ENCODE peak calls at places on chromosomes 16 and 17, in eight cellular contexts. A is fibroblast of mammary gland; N is T47D; R is GM13977; Y is dermis blood vessel endothelial cell; V is upper lobe of right lung; J is M059J; F is CD4-positive, alpha-beta T cell. L is an unnamed sample.

GRCh38 chr16:85918436-85918835 is 19.5 kb downstream of the IRF8 start:
- DNase-seq in V (no peak), N (no peak), J (no peak), A (no peak), R (no peak), F (no peak), Y (no peak), L (no peak)

GRCh38 chr17:67995568-67996191 is 589 bp downstream of the C17orf58 start:
- DNase-seq in N (no peak), Y (no peak), V (no peak), A (peak; percentile 14), R (peak; percentile 51), F (no peak), J (peak; percentile 20), L (no peak)

GRCh38 chr17:75473246-75473645 is 16.8 kb downstream of the TMEM94 start:
- DNase-seq in N (no peak), J (no peak), F (no peak), V (no peak), A (no peak), Y (no peak), R (no peak), L (no peak)

GRCh38 chr16:25730396-25730795 is 38.6 kb downstream of the HS3ST4 start:
- DNase-seq in Y (no peak), J (no peak), F (no peak), N (no peak), R (no peak), V (no peak), A (no peak), L (no peak)

GRCh38 chr16:53826658-53827057 is 122.7 kb downstream of the FTO start:
- DNase-seq in J (no peak), V (no peak), A (no peak), F (no peak), N (no peak), R (no peak), Y (no peak), L (no peak)

GRCh38 chr17:3514873-3515272 is 39.1 kb downstream of the ASPA start:
- DNase-seq in N (no peak), F (no peak), Y (no peak), R (no peak), J (no peak), V (no peak), A (no peak), L (no peak)

GRCh38 chr17:82866521-82867214 is 26.8 kb upstream of the ZNF750 start:
- DNase-seq in A (peak; percentile 89), V (no peak), Y (peak; percentile 94), F (no peak), R (no peak), N (no peak), J (peak; percentile 18), L (peak; percentile 94)

GRCh38 chr16:24717411-24717810 is 12.0 kb upstream of the TNRC6A start:
- DNase-seq in N (no peak), V (no peak), Y (no peak), R (no peak), J (peak; percentile 82), A (peak; percentile 34), F (no peak), L (peak; percentile 53)

GRCh38 chr17:37488607-37489196 is 989 bp upstream of the DUSP14 start:
- DNase-seq in V (peak; percentile 89), Y (peak; percentile 93), F (peak; percentile 63), J (peak; percentile 98), N (peak; percentile 83), A (peak; percentile 98), R (peak; percentile 54), L (peak; percentile 97)

GRCh38 chr17:40448213-40448638 is 5.0 kb downstream of the IGFBP4 start:
- DNase-seq in V (no peak), J (no peak), R (no peak), A (peak; percentile 67), F (no peak), Y (peak; percentile 39), N (no peak), L (peak; percentile 23)

GRCh38 chr17:77372444-77373297 is 231.9 kb downstream of the SEC14L1 start:
- DNase-seq in F (peak; percentile 69), J (peak; percentile 45), R (peak; percentile 90), V (peak; percentile 90), A (peak; percentile 81), Y (peak; percentile 60), N (no peak), L (peak; percentile 87)

GRCh38 chr16:57634171-57634570 is 5.7 kb downstream of the ADGRG1 start:
- DNase-seq in F (no peak), A (peak; percentile 31), Y (peak; percentile 33), N (no peak), V (no peak), J (peak; percentile 92), R (no peak), L (peak; percentile 54)

GRCh38 chr17:13749566-13750235 is 148.0 kb upstream of the HS3ST3A1 start:
- DNase-seq in A (no peak), F (no peak), V (no peak), N (no peak), R (no peak), Y (no peak), J (no peak), L (no peak)

GRCh38 chr16:50244504-50245416 is 21.6 kb upstream of the ADCY7 start:
- DNase-seq in A (peak; percentile 18), F (no peak), Y (no peak), R (no peak), J (no peak), N (no peak), V (no peak), L (no peak)

GRCh38 chr16:11511328-11511727 is 75.4 kb downstream of the LITAF start:
- DNase-seq in J (no peak), V (no peak), N (no peak), A (no peak), F (no peak), R (no peak), Y (no peak), L (no peak)

GRCh38 chr17:76585649-76586593 is at the start of gene ST6GALNAC2:
- DNase-seq in Y (peak; percentile 70), J (peak; percentile 75), N (peak; percentile 76), A (no peak), F (no peak), V (peak; percentile 95), R (no peak), L (no peak)

GRCh38 chr17:1612400-1612799 is 16.2 kb downstream of the SLC43A2 start:
- DNase-seq in F (no peak), V (no peak), Y (peak; percentile 73), J (no peak), N (no peak), R (no peak), A (no peak), L (no peak)

GRCh38 chr17:9893606-9894005 is 11.5 kb downstream of the RCVRN start:
- DNase-seq in A (peak; percentile 66), R (no peak), N (no peak), F (no peak), V (no peak), J (peak; percentile 80), Y (no peak), L (peak; percentile 42)

GRCh38 chr16:66578596-66579531 is at the start of gene CMTM2:
- DNase-seq in Y (peak; percentile 46), R (peak; percentile 29), A (no peak), J (no peak), F (no peak), V (no peak), N (no peak), L (no peak)

GRCh38 chr17:68101992-68102758 is 66.6 kb downstream of the KPNA2 start:
- DNase-seq in R (no peak), N (peak; percentile 35), J (peak; percentile 18), F (peak; percentile 47), V (no peak), Y (peak; percentile 22), A (no peak), L (no peak)

GRCh38 chr16:88941933-88942909 is 34.8 kb downstream of the CBFA2T3 start:
- DNase-seq in N (peak; percentile 94), R (peak; percentile 95), F (peak; percentile 70), A (no peak), Y (peak; percentile 50), J (no peak), V (no peak), L (no peak)

GRCh38 chr17:5943991-5944390 is 126.2 kb upstream of the WSCD1 start:
- DNase-seq in F (no peak), N (no peak), J (no peak), V (no peak), Y (no peak), A (no peak), R (no peak), L (no peak)

GRCh38 chr17:17067277-17067676 is 25.0 kb downstream of the MPRIP start:
- DNase-seq in J (peak; percentile 66), Y (no peak), V (peak; percentile 11), R (no peak), F (no peak), N (no peak), A (no peak), L (peak; percentile 55)

GRCh38 chr17:80103686-80104085 is 2.3 kb downstream of the GAA start:
- DNase-seq in F (no peak), R (no peak), A (no peak), V (no peak), J (no peak), Y (no peak), N (no peak), L (no peak)

GRCh38 chr17:10127819-10128375 is 70.5 kb downstream of the GAS7 start:
- DNase-seq in A (peak; percentile 98), N (no peak), F (no peak), J (no peak), V (peak; percentile 85), R (no peak), Y (no peak), L (peak; percentile 99)

GRCh38 chr17:41455236-41455635 is 11.9 kb downstream of the KRT32 start:
- DNase-seq in F (no peak), J (peak; percentile 52), R (no peak), A (no peak), Y (no peak), N (no peak), V (no peak), L (no peak)

GRCh38 chr16:35391328-35391727 is 1931.9 kb downstream of the TP53TG3F start:
- DNase-seq in F (no peak), V (no peak), R (no peak), N (no peak), Y (peak; percentile 57), A (peak; percentile 20), J (peak; percentile 27), L (peak; percentile 23)

GRCh38 chr17:79812206-79812968 is 15.5 kb upstream of the CBX8 start:
- DNase-seq in Y (no peak), F (no peak), A (no peak), J (no peak), R (no peak), V (no peak), N (no peak), L (no peak)

GRCh38 chr17:50139950-50140885 is 10.3 kb upstream of the SAMD14 start:
- DNase-seq in Y (peak; percentile 89), J (peak; percentile 48), R (peak; percentile 89), A (peak; percentile 83), N (peak; percentile 91), V (peak; percentile 88), F (peak; percentile 85), L (peak; percentile 73)

GRCh38 chr16:70740919-70741778 is 55.3 kb upstream of the MTSS2 start:
- DNase-seq in F (no peak), Y (peak; percentile 50), R (no peak), V (no peak), A (peak; percentile 76), N (no peak), J (peak; percentile 84), L (peak; percentile 87)

GRCh38 chr17:78528541-78528940 is 48.7 kb downstream of the DNAH17 start:
- DNase-seq in R (no peak), J (no peak), V (peak; percentile 64), N (no peak), F (no peak), Y (no peak), A (no peak), L (no peak)

GRCh38 chr16:17835118-17835949 is 364.6 kb upstream of the XYLT1 start:
- DNase-seq in Y (no peak), A (peak; percentile 88), V (no peak), N (no peak), J (no peak), F (no peak), R (no peak), L (no peak)

GRCh38 chr16:8026450-8026849 is 563.9 kb downstream of the TMEM114 start:
- DNase-seq in A (no peak), V (no peak), Y (no peak), N (peak; percentile 23), J (peak; percentile 18), F (no peak), R (no peak), L (no peak)

GRCh38 chr17:73508057-73508930 is 136.0 kb downstream of the SDK2 start:
- DNase-seq in A (no peak), N (no peak), Y (no peak), R (no peak), V (no peak), J (no peak), F (no peak), L (no peak)

L was measured in IMR-90.